ENCODE peak calls at places on chromosomes 3 and 15, in five cellular contexts. D is activated CD8-positive, alpha-beta T cell treated with anti-CD3 and anti-CD28 coated beads, Interleukin-2, amount 10 ng/mL, durations not matched to agents 7 days and 5 days; C is cardiac muscle cell; P is activated CD8-positive, alpha-beta memory T cell treated with anti-CD3 and anti-CD28 coated beads for 1 hour; S is stimulated activated CD4-positive, alpha-beta T cell treated with anti-CD3 and anti-CD28 coated beads, Interleukin-2, amount 100 ng/mL, for 24 hours. B is an unnamed sample.

GRCh38 chr15:85116494-85116893 is 134.8 kb downstream of the PDE8A start:
- DNase-seq in D (no peak), S (no peak), P (no peak), C (no peak), B (peak; percentile 25)

GRCh38 chr3:186722457-186722856 is 5.3 kb downstream of the KNG1 start:
- DNase-seq in S (no peak), P (no peak), C (peak; percentile 12), D (no peak), B (peak; percentile 52)

GRCh38 chr15:60350121-60350520 is 47.7 kb downstream of the ANXA2 start:
- DNase-seq in C (no peak), D (no peak), S (no peak), P (no peak), B (no peak)

GRCh38 chr3:195010551-195011100 is 260.3 kb downstream of the XXYLT1 start:
- DNase-seq in C (no peak), S (no peak), P (no peak), D (no peak), B (no peak)

GRCh38 chr15:78149805-78150751 is 916 bp downstream of the IDH3A start:
- DNase-seq in D (no peak), C (peak; percentile 18), S (no peak), P (no peak), B (peak; percentile 76)

GRCh38 chr3:47890832-47891620 is 88.1 kb downstream of the DHX30 start:
- DNase-seq in C (peak; percentile 23), S (no peak), D (no peak), P (no peak), B (no peak)

GRCh38 chr15:42060477-42060763 is 33.9 kb downstream of the PLA2G4D start:
- DNase-seq in D (no peak), S (no peak), P (no peak), C (no peak), B (no peak)

GRCh38 chr3:143736205-143736604 is 112.1 kb downstream of the SLC9A9 start:
- DNase-seq in S (no peak), D (no peak), C (no peak), P (no peak), B (no peak)

GRCh38 chr15:41882689-41883483 is 11.0 kb downstream of the SPTBN5 start:
- DNase-seq in P (no peak), D (no peak), C (no peak), S (no peak), B (no peak)

GRCh38 chr15:44075535-44075934 is 119.5 kb downstream of the FRMD5 start:
- DNase-seq in D (no peak), S (no peak), C (peak; percentile 50), P (no peak), B (no peak)

GRCh38 chr3:159762981-159763465 is 225.6 kb upstream of the IL12A start:
- DNase-seq in C (peak; percentile 85), D (peak; percentile 67), P (no peak), S (no peak), B (no peak)

GRCh38 chr3:123758081-123758564 is 126.0 kb downstream of the MYLK start:
- DNase-seq in P (no peak), S (no peak), C (no peak), D (no peak), B (no peak)

GRCh38 chr15:80615783-80616391 is 79.2 kb upstream of the ABHD17C start:
- DNase-seq in D (no peak), C (peak; percentile 98), S (no peak), P (no peak), B (no peak)

GRCh38 chr3:4416427-4416826 is 50.6 kb downstream of the SUMF1 start:
- DNase-seq in D (no peak), C (no peak), S (no peak), P (no peak), B (no peak)

B was measured in Karpas-422.